ENCODE peak calls at places on chromosomes 7 and 10, in five cellular contexts. P, B, V, M and G are unnamed samples.

GRCh38 chr7:159019111-159019510 is 125.6 kb downstream of the VIPR2 start:
- DNase-seq in B (no peak), P (no peak), V (no peak), M (no peak), G (no peak)

GRCh38 chr10:93488956-93489528 is 6.9 kb upstream of the MYOF start:
- DNase-seq in P (no peak), V (no peak), B (no peak), M (no peak), G (no peak)

GRCh38 chr7:66279912-66280311 is 74.8 kb downstream of the TPST1 start:
- DNase-seq in M (no peak), B (no peak), V (no peak), P (no peak), G (no peak)

GRCh38 chr10:12484945-12485805 is 135.8 kb downstream of the CAMK1D start:
- DNase-seq in B (peak), M (no peak), P (no peak), V (peak), G (no peak)

GRCh38 chr7:24475573-24475972 is 97.7 kb upstream of the PALS2 start:
- DNase-seq in V (no peak), M (no peak), P (no peak), B (peak), G (no peak)

GRCh38 chr7:129161524-129161923 is 17.0 kb downstream of the TSPAN33 start:
- DNase-seq in V (no peak), M (no peak), P (no peak), B (no peak), G (no peak)

GRCh38 chr7:129098409-129099084 is 43.6 kb upstream of the TNPO3 start:
- DNase-seq in P (no peak), M (no peak), V (no peak), B (no peak), G (no peak)

GRCh38 chr10:29719281-29719675 is 84.5 kb upstream of the SVIL start:
- DNase-seq in P (no peak), M (no peak), B (no peak), V (no peak), G (no peak)

GRCh38 chr7:101743241-101743994 is 74.0 kb upstream of the CUX1 start:
- DNase-seq in B (peak), V (peak), P (no peak), M (peak), G (no peak)

GRCh38 chr10:909831-910230 is 21.7 kb downstream of the LARP4B start:
- DNase-seq in V (no peak), M (no peak), P (no peak), B (no peak), G (no peak)

GRCh38 chr7:26860361-26860760 is 4.0 kb downstream of the SKAP2 start:
- DNase-seq in P (no peak), B (no peak), V (no peak), M (no peak), G (no peak)

GRCh38 chr10:114110174-114110972 is 63.6 kb downstream of the CCDC186 start:
- DNase-seq in B (no peak), M (no peak), V (no peak), P (no peak), G (no peak)

GRCh38 chr7:25054849-25055248 is 70.2 kb downstream of the CYCS start:
- DNase-seq in P (no peak), B (no peak), V (no peak), M (no peak), G (no peak)

GRCh38 chr7:84060760-84061261 is 133.8 kb downstream of the SEMA3A start:
- DNase-seq in V (no peak), P (no peak), B (no peak), M (no peak), G (no peak)